ENCODE peak calls at places on chromosomes 5 and 9, in seven cellular contexts. B is HTR-8/SVneo; L is astrocyte of the cerebellum; W is myocyte; H is NCI-H526; C is activated CD4-positive, alpha-beta T cell treated with anti-CD3 and anti-CD28 coated beads, Interleukin-2, amount 10 ng/mL, durations not matched to agents 7 days and 5 days; O is mesenteric fat pad. F is an unnamed sample.

GRCh38 chr5:43753069-43753468 is 150.1 kb downstream of the NNT start:
- DNase-seq in B (no peak), L (no peak), W (no peak), H (no peak), C (no peak), O (no peak), F (no peak)

GRCh38 chr5:43646997-43647396 is 44.0 kb downstream of the NNT start:
- DNase-seq in B (no peak), L (no peak), W (no peak), H (no peak), C (no peak), O (no peak), F (no peak)

GRCh38 chr5:59791131-59791485 is 102.4 kb downstream of the PDE4D start:
- DNase-seq in B (no peak), L (no peak), W (no peak), H (no peak), C (no peak), O (no peak), F (no peak)

GRCh38 chr9:125492719-125493118 is 214.3 kb downstream of the MAPKAP1 start:
- DNase-seq in B (no peak), L (no peak), W (no peak), H (no peak), C (no peak), O (no peak), F (no peak)

GRCh38 chr9:127192744-127193143 is 70.3 kb upstream of the ANGPTL2 start:
- DNase-seq in B (no peak), L (no peak), W (no peak), H (no peak), C (no peak), O (no peak), F (no peak)

GRCh38 chr5:77328926-77329647 is 118.6 kb downstream of the PDE8B start:
- DNase-seq in B (no peak), L (no peak), W (no peak), H (no peak), C (no peak), O (no peak), F (no peak)

GRCh38 chr5:158748535-158748934 is 351.2 kb downstream of the EBF1 start:
- DNase-seq in B (no peak), L (no peak), W (no peak), H (no peak), C (no peak), O (no peak), F (no peak)

GRCh38 chr5:37859805-37860204 is 20.0 kb upstream of the GDNF start:
- DNase-seq in B (no peak), L (no peak), W (no peak), H (no peak), C (no peak), O (no peak), F (no peak)

GRCh38 chr9:99011161-99011709 is 67.5 kb downstream of the COL15A1 start:
- DNase-seq in B (no peak), L (no peak), W (no peak), H (no peak), C (no peak), O (no peak), F (no peak)

GRCh38 chr5:137393196-137393993 is 105.7 kb downstream of the SPOCK1 start:
- DNase-seq in B (no peak), L (no peak), W (no peak), H (no peak), C (no peak), O (no peak), F (no peak)

GRCh38 chr5:73236541-73237128 is 63.6 kb downstream of the TMEM174 start:
- DNase-seq in B (no peak), L (no peak), W (peak; percentile 21), H (no peak), C (no peak), O (no peak), F (no peak)

GRCh38 chr9:132020845-132021510 is 58.7 kb downstream of the MED27 start:
- DNase-seq in B (no peak), L (no peak), W (no peak), H (no peak), C (no peak), O (no peak), F (no peak)

GRCh38 chr9:127154390-127155191 is 32.2 kb upstream of the ANGPTL2 start:
- DNase-seq in B (no peak), L (peak; percentile 82), W (peak; percentile 83), H (no peak), C (no peak), O (peak; percentile 89), F (no peak)

GRCh38 chr9:116572095-116572748 is 114.9 kb upstream of the TRIM32 start:
- DNase-seq in B (peak; percentile 83), L (peak; percentile 49), W (peak; percentile 92), H (peak; percentile 5), C (peak; percentile 15), O (peak; percentile 94), F (no peak)